ENCODE peak calls at places on chromosomes 13 and 19, in five cellular contexts. A is CD4-positive, alpha-beta T cell; R is stomach; W is fibroblast of pulmonary artery; X is Peyer's patch. Z is an unnamed sample.

GRCh38 chr19:47613165-47614146 is 4.5 kb downstream of the BICRA start:
- DNase-seq in A (no peak), R (no peak), W (peak; percentile 64), X (no peak), Z (no peak)

GRCh38 chr13:20525144-20525600 is 485 bp downstream of the CRYL1 start:
- DNase-seq in A (no peak), R (peak; percentile 41), W (peak; percentile 3), X (peak; percentile 73), Z (no peak)

GRCh38 chr19:47494729-47495128 is 10.7 kb upstream of the KPTN start:
- DNase-seq in A (no peak), R (no peak), W (no peak), X (peak; percentile 65), Z (no peak)

GRCh38 chr19:18322318-18322758 is 538 bp downstream of the LSM4 start:
- DNase-seq in A (no peak), R (peak; percentile 55), W (peak; percentile 55), X (peak; percentile 81), Z (no peak)

GRCh38 chr13:45413826-45414312 is 4.3 kb downstream of the SLC25A30 start:
- DNase-seq in A (no peak), R (no peak), W (no peak), X (no peak), Z (peak; percentile 90)

GRCh38 chr19:28358604-28359003 is 854.3 kb downstream of the UQCRFS1 start:
- DNase-seq in A (no peak), R (no peak), W (no peak), X (no peak), Z (no peak)

GRCh38 chr19:31253816-31254551 is 95.3 kb downstream of the TSHZ3 start:
- DNase-seq in A (no peak), R (no peak), W (peak; percentile 31), X (no peak), Z (no peak)

GRCh38 chr19:34224996-34225658 is 29.2 kb upstream of the GARRE1 start:
- DNase-seq in A (no peak), R (no peak), W (peak; percentile 29), X (no peak), Z (no peak)

GRCh38 chr13:114141261-114141996 is 9.0 kb upstream of the RASA3 start:
- DNase-seq in A (no peak), R (no peak), W (no peak), X (no peak), Z (no peak)

GRCh38 chr13:40058757-40059236 is 403.3 kb downstream of the COG6 start:
- DNase-seq in A (no peak), R (no peak), W (peak; percentile 33), X (no peak), Z (no peak)

DNA sequence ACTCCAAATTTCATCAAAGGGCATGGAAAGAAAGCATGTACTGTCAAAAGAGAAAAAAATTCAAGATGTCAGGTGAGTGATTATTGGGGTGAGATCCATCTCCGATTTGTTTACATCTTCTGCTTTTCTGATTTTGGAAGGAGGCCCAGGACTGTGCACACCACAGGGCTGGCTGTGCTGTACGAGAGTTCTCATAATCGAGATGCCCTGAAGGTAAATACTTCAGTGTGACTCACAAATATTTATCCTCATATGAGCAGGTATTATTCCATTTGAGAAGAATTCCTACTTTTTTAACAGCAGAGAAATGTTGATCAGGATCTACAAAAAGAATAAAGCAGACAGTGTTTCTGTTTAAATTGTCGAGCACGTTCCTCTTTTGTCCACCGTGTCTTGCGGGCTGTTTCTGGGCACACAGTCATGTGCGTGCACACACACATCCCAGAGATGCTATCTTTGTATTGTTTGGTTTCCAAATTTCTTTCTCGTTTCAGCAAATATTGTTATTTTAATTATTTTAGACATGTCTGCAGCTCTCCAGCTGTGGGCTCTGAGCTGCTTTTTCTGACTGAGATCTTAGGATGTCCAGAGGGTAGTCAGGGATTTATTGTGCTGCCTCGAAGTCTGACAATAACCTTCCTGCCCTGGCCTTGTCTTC is 103.8 kb downstream of the KL start:
- DNase-seq in A (no peak), R (no peak), W (no peak), X (no peak), Z (no peak)
- TF ChIP-seq CTCF in A (no peak), R (no peak), W (no peak), X (no peak), Z (no peak)

GRCh38 chr19:40701758-40702157 is 11.3 kb upstream of the NUMBL start:
- DNase-seq in A (no peak), R (no peak), W (no peak), X (no peak), Z (no peak)

GRCh38 chr19:40704491-40705361 is 12.0 kb downstream of the COQ8B start:
- DNase-seq in A (no peak), R (no peak), W (no peak), X (no peak), Z (no peak)

GRCh38 chr19:40703029-40703755 is 12.7 kb upstream of the NUMBL start:
- DNase-seq in A (no peak), R (no peak), W (no peak), X (no peak), Z (no peak)

GRCh38 chr19:40700083-40700482 is 9.6 kb upstream of the NUMBL start:
- DNase-seq in A (no peak), R (no peak), W (no peak), X (no peak), Z (no peak)

GRCh38 chr19:40702337-40703012 is 12.0 kb upstream of the NUMBL start:
- DNase-seq in A (no peak), R (peak; percentile 74), W (peak; percentile 39), X (no peak), Z (no peak)
- TF ChIP-seq CTCF in A (no peak), R (peak; percentile 38), W (peak; percentile 51), X (peak; percentile 31), Z (no peak)

GRCh38 chr13:30409911-30410704 is 12.2 kb upstream of the UBE2L5 start:
- DNase-seq in A (no peak), R (no peak), W (peak; percentile 75), X (no peak), Z (no peak)

GRCh38 chr13:30410705-30411125 is 11.6 kb upstream of the UBE2L5 start:
- DNase-seq in A (no peak), R (no peak), W (no peak), X (no peak), Z (no peak)

GRCh38 chr13:30406779-30407416 is 15.4 kb upstream of the UBE2L5 start:
- DNase-seq in A (no peak), R (no peak), W (no peak), X (no peak), Z (no peak)

GRCh38 chr13:30412351-30412750 is 9.9 kb upstream of the UBE2L5 start:
- DNase-seq in A (no peak), R (no peak), W (no peak), X (no peak), Z (no peak)

GRCh38 chr13:30408319-30409101 is 13.8 kb upstream of the UBE2L5 start:
- DNase-seq in A (peak; percentile 88), R (peak; percentile 96), W (peak; percentile 91), X (peak; percentile 98), Z (no peak)
- TF ChIP-seq CTCF in A (peak; percentile 63), R (peak; percentile 98), W (peak; percentile 49), X (peak; percentile 77), Z (peak; percentile 65)

GRCh38 chr13:32417995-32418394 is 9.9 kb downstream of the N4BP2L1 start:
- DNase-seq in A (no peak), R (no peak), W (no peak), X (no peak), Z (no peak)

GRCh38 chr13:32414580-32414979 is 13.3 kb downstream of the N4BP2L1 start:
- DNase-seq in A (no peak), R (no peak), W (no peak), X (no peak), Z (no peak)

GRCh38 chr13:32419862-32420261 is 8.1 kb downstream of the N4BP2L1 start:
- DNase-seq in A (no peak), R (no peak), W (no peak), X (no peak), Z (no peak)

GRCh38 chr13:32413284-32413683 is 14.6 kb downstream of the N4BP2L1 start:
- DNase-seq in A (no peak), R (no peak), W (no peak), X (no peak), Z (no peak)

GRCh38 chr13:32415019-32415418 is 12.9 kb downstream of the N4BP2L1 start:
- DNase-seq in A (no peak), R (no peak), W (no peak), X (no peak), Z (no peak)
- TF ChIP-seq CTCF in A (peak; percentile 34), R (peak; percentile 24), W (peak; percentile 63), X (peak; percentile 13), Z (peak; percentile 76)

GRCh38 chr19:14114854-14115253 is 2.7 kb downstream of the PRKACA start:
- DNase-seq in A (peak; percentile 31), R (peak; percentile 60), W (no peak), X (peak; percentile 69), Z (no peak)

GRCh38 chr19:14112809-14113385 is 4.7 kb downstream of the PRKACA start:
- DNase-seq in A (no peak), R (no peak), W (no peak), X (no peak), Z (no peak)

GRCh38 chr19:14112051-14112808 is 5.3 kb downstream of the PRKACA start:
- DNase-seq in A (no peak), R (no peak), W (no peak), X (no peak), Z (no peak)

GRCh38 chr19:14114439-14114838 is 3.1 kb downstream of the PRKACA start:
- DNase-seq in A (no peak), R (no peak), W (no peak), X (no peak), Z (no peak)

DNA sequence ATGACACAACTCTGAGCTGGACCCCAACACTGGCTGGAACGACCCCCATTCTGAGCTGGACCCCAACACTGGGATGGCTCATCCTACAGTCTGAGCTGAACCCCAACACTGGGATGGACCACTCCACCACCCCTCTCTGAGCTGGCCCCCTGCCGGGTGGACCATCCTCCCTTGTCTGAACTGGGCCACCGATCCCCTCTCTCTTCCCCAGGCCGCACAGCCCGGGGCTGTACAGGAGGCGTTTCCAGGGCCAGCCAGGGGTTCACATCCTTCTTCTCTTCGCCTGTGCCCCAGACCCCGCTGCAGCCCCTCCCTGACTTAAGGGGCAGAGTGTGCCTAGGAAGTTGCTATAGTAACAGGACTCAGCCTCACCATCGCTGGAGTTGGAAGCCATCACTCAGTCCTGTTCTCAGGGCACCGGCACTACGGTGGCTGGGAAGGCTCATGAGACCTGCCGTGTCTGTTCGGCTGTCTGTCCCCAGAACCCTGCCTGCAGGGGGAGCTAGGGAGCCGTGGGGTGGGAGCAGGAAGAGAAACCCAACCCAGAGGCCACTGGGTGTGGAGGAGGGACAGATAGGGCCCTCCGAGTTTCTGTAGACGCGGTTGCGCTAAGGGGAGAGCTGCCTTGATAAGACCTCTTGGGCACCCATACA is 3.7 kb downstream of the PRKACA start:
- DNase-seq in A (no peak), R (no peak), W (no peak), X (no peak), Z (no peak)
- TF ChIP-seq CTCF in A (no peak), R (no peak), W (peak; percentile 28), X (no peak), Z (peak; percentile 42)

GRCh38 chr19:9435279-9436268 is at the start of gene ZNF266:
- DNase-seq in A (peak; percentile 87), R (peak; percentile 91), W (peak; percentile 94), X (peak; percentile 93), Z (peak; percentile 55)
- TF ChIP-seq CTCF in A (peak; percentile 80), R (peak; percentile 90), W (peak; percentile 61), X (peak; percentile 85), Z (peak; percentile 64)

Z was measured in epithelial cell of proximal tubule.